ENCODE peak calls at places on chromosomes 7 and 10, in four cellular contexts. One of them, this sample, is unnamed.

GRCh38 chr7:538764-539685 is 19.4 kb upstream of the PDGFA start:
- DNase-seq in aorta: no peak
- DNase-seq in stimulated activated effector memory CD8-positive, alpha-beta T cell treated with anti-CD3 and anti-CD28 coated beads, Interleukin-12 subunit alpha, Interleukin-12 subunit beta, amount 100 ng/mL, for 72 hours: no peak
- DNase-seq in NCI-H1694: no peak
- DNase-seq in this sample: peak; percentile 73

GRCh38 chr10:13001041-13001886 is at the start of gene CCDC3:
- DNase-seq in aorta: peak; percentile 88
- DNase-seq in stimulated activated effector memory CD8-positive, alpha-beta T cell treated with anti-CD3 and anti-CD28 coated beads, Interleukin-12 subunit alpha, Interleukin-12 subunit beta, amount 100 ng/mL, for 72 hours: no peak
- DNase-seq in NCI-H1694: no peak
- DNase-seq in this sample: no peak

GRCh38 chr7:15086171-15086745 is 183.7 kb upstream of the DGKB start:
- DNase-seq in aorta: no peak
- DNase-seq in stimulated activated effector memory CD8-positive, alpha-beta T cell treated with anti-CD3 and anti-CD28 coated beads, Interleukin-12 subunit alpha, Interleukin-12 subunit beta, amount 100 ng/mL, for 72 hours: no peak
- DNase-seq in NCI-H1694: no peak
- DNase-seq in this sample: no peak

GRCh38 chr7:28299556-28299955 is 112.8 kb upstream of the CREB5 start:
- DNase-seq in aorta: no peak
- DNase-seq in stimulated activated effector memory CD8-positive, alpha-beta T cell treated with anti-CD3 and anti-CD28 coated beads, Interleukin-12 subunit alpha, Interleukin-12 subunit beta, amount 100 ng/mL, for 72 hours: no peak
- DNase-seq in NCI-H1694: no peak
- DNase-seq in this sample: no peak

GRCh38 chr7:131359136-131359776 is 31.6 kb downstream of the MKLN1 start:
- DNase-seq in aorta: no peak
- DNase-seq in stimulated activated effector memory CD8-positive, alpha-beta T cell treated with anti-CD3 and anti-CD28 coated beads, Interleukin-12 subunit alpha, Interleukin-12 subunit beta, amount 100 ng/mL, for 72 hours: no peak
- DNase-seq in NCI-H1694: no peak
- DNase-seq in this sample: no peak

GRCh38 chr7:116802784-116803183 is 59.6 kb upstream of the CAPZA2 start:
- DNase-seq in aorta: no peak
- DNase-seq in stimulated activated effector memory CD8-positive, alpha-beta T cell treated with anti-CD3 and anti-CD28 coated beads, Interleukin-12 subunit alpha, Interleukin-12 subunit beta, amount 100 ng/mL, for 72 hours: peak; percentile 5
- DNase-seq in NCI-H1694: peak; percentile 35
- DNase-seq in this sample: no peak

GRCh38 chr10:117892681-117893220 is 154.0 kb downstream of the RAB11FIP2 start:
- DNase-seq in aorta: no peak
- DNase-seq in stimulated activated effector memory CD8-positive, alpha-beta T cell treated with anti-CD3 and anti-CD28 coated beads, Interleukin-12 subunit alpha, Interleukin-12 subunit beta, amount 100 ng/mL, for 72 hours: no peak
- DNase-seq in NCI-H1694: no peak
- DNase-seq in this sample: no peak

GRCh38 chr10:79445217-79445707 is at the start of gene ZCCHC24:
- DNase-seq in aorta: peak; percentile 86
- DNase-seq in stimulated activated effector memory CD8-positive, alpha-beta T cell treated with anti-CD3 and anti-CD28 coated beads, Interleukin-12 subunit alpha, Interleukin-12 subunit beta, amount 100 ng/mL, for 72 hours: no peak
- DNase-seq in NCI-H1694: no peak
- DNase-seq in this sample: peak; percentile 86

GRCh38 chr10:101394522-101395133 is 40.7 kb downstream of the BTRC start:
- DNase-seq in aorta: no peak
- DNase-seq in stimulated activated effector memory CD8-positive, alpha-beta T cell treated with anti-CD3 and anti-CD28 coated beads, Interleukin-12 subunit alpha, Interleukin-12 subunit beta, amount 100 ng/mL, for 72 hours: no peak
- DNase-seq in NCI-H1694: no peak
- DNase-seq in this sample: no peak

GRCh38 chr7:101555269-101555920 is 73.7 kb downstream of the MYL10 start:
- DNase-seq in aorta: peak; percentile 50
- DNase-seq in stimulated activated effector memory CD8-positive, alpha-beta T cell treated with anti-CD3 and anti-CD28 coated beads, Interleukin-12 subunit alpha, Interleukin-12 subunit beta, amount 100 ng/mL, for 72 hours: no peak
- DNase-seq in NCI-H1694: no peak
- DNase-seq in this sample: peak; percentile 43

GRCh38 chr10:60846173-60846572 is 67.9 kb downstream of the CDK1 start:
- DNase-seq in aorta: no peak
- DNase-seq in stimulated activated effector memory CD8-positive, alpha-beta T cell treated with anti-CD3 and anti-CD28 coated beads, Interleukin-12 subunit alpha, Interleukin-12 subunit beta, amount 100 ng/mL, for 72 hours: no peak
- DNase-seq in NCI-H1694: no peak
- DNase-seq in this sample: no peak

GRCh38 chr7:24436131-24436920 is 136.9 kb upstream of the PALS2 start:
- DNase-seq in aorta: no peak
- DNase-seq in stimulated activated effector memory CD8-positive, alpha-beta T cell treated with anti-CD3 and anti-CD28 coated beads, Interleukin-12 subunit alpha, Interleukin-12 subunit beta, amount 100 ng/mL, for 72 hours: no peak
- DNase-seq in NCI-H1694: no peak
- DNase-seq in this sample: no peak

GRCh38 chr7:36149694-36150452 is 3.2 kb upstream of the EEPD1 start:
- DNase-seq in aorta: no peak
- DNase-seq in stimulated activated effector memory CD8-positive, alpha-beta T cell treated with anti-CD3 and anti-CD28 coated beads, Interleukin-12 subunit alpha, Interleukin-12 subunit beta, amount 100 ng/mL, for 72 hours: no peak
- DNase-seq in NCI-H1694: no peak
- DNase-seq in this sample: no peak

GRCh38 chr7:65872776-65873581 is at the start of gene VKORC1L1:
- DNase-seq in aorta: peak; percentile 99
- DNase-seq in stimulated activated effector memory CD8-positive, alpha-beta T cell treated with anti-CD3 and anti-CD28 coated beads, Interleukin-12 subunit alpha, Interleukin-12 subunit beta, amount 100 ng/mL, for 72 hours: peak; percentile 86
- DNase-seq in NCI-H1694: peak; percentile 69
- DNase-seq in this sample: peak; percentile 99

GRCh38 chr10:108307250-108307924 is 1142.9 kb upstream of the SORCS1 start:
- DNase-seq in aorta: no peak
- DNase-seq in stimulated activated effector memory CD8-positive, alpha-beta T cell treated with anti-CD3 and anti-CD28 coated beads, Interleukin-12 subunit alpha, Interleukin-12 subunit beta, amount 100 ng/mL, for 72 hours: no peak
- DNase-seq in NCI-H1694: no peak
- DNase-seq in this sample: no peak

GRCh38 chr10:49585387-49585786 is 24.7 kb upstream of the SLC18A3 start:
- DNase-seq in aorta: no peak
- DNase-seq in stimulated activated effector memory CD8-positive, alpha-beta T cell treated with anti-CD3 and anti-CD28 coated beads, Interleukin-12 subunit alpha, Interleukin-12 subunit beta, amount 100 ng/mL, for 72 hours: no peak
- DNase-seq in NCI-H1694: no peak
- DNase-seq in this sample: no peak

GRCh38 chr7:16764942-16765341 is 11.4 kb downstream of the TSPAN13 start:
- DNase-seq in aorta: no peak
- DNase-seq in stimulated activated effector memory CD8-positive, alpha-beta T cell treated with anti-CD3 and anti-CD28 coated beads, Interleukin-12 subunit alpha, Interleukin-12 subunit beta, amount 100 ng/mL, for 72 hours: no peak
- DNase-seq in NCI-H1694: no peak
- DNase-seq in this sample: no peak

GRCh38 chr10:126216221-126216701 is 172.0 kb downstream of the ADAM12 start:
- DNase-seq in aorta: no peak
- DNase-seq in stimulated activated effector memory CD8-positive, alpha-beta T cell treated with anti-CD3 and anti-CD28 coated beads, Interleukin-12 subunit alpha, Interleukin-12 subunit beta, amount 100 ng/mL, for 72 hours: no peak
- DNase-seq in NCI-H1694: no peak
- DNase-seq in this sample: no peak

GRCh38 chr10:59126992-59127391 is 49.5 kb upstream of the PHYHIPL start:
- DNase-seq in aorta: no peak
- DNase-seq in stimulated activated effector memory CD8-positive, alpha-beta T cell treated with anti-CD3 and anti-CD28 coated beads, Interleukin-12 subunit alpha, Interleukin-12 subunit beta, amount 100 ng/mL, for 72 hours: no peak
- DNase-seq in NCI-H1694: no peak
- DNase-seq in this sample: no peak

GRCh38 chr7:73976761-73977625 is 51.0 kb upstream of the ELN start:
- DNase-seq in aorta: peak; percentile 74
- DNase-seq in stimulated activated effector memory CD8-positive, alpha-beta T cell treated with anti-CD3 and anti-CD28 coated beads, Interleukin-12 subunit alpha, Interleukin-12 subunit beta, amount 100 ng/mL, for 72 hours: no peak
- DNase-seq in NCI-H1694: no peak
- DNase-seq in this sample: peak; percentile 51

GRCh38 chr7:55059006-55059405 is 40.2 kb downstream of the EGFR start:
- DNase-seq in aorta: no peak
- DNase-seq in stimulated activated effector memory CD8-positive, alpha-beta T cell treated with anti-CD3 and anti-CD28 coated beads, Interleukin-12 subunit alpha, Interleukin-12 subunit beta, amount 100 ng/mL, for 72 hours: no peak
- DNase-seq in NCI-H1694: no peak
- DNase-seq in this sample: no peak

This sample was measured in upper lobe of right lung.